ENCODE peak calls at places on chromosomes 4 and X, in seven cellular contexts. U is lower lobe of right lung, Y is heart left ventricle, O is thoracic aorta, X is colonic mucosa, G is ovary, Z is cardiac muscle cell. D is an unnamed sample.

GRCh38 chrX:140510895-140511295 is 6.0 kb upstream of the SOX3 start:
- DNase-seq in Z (no peak), X (no peak), U (no peak), G (no peak), Y (no peak), O (no peak), D (no peak)

GRCh38 chrX:112832481-112833095 is 8.0 kb downstream of the AMOT start:
- DNase-seq in Y (no peak), U (peak; percentile 65), X (peak; percentile 72), Z (peak; percentile 41), G (no peak), O (no peak), D (peak; percentile 82)

GRCh38 chr4:7332216-7333023 is 102.3 kb downstream of the PSAPL1 start:
- DNase-seq in X (no peak), Y (peak; percentile 63), O (no peak), Z (no peak), G (peak; percentile 78), U (peak; percentile 25), D (peak; percentile 39)

GRCh38 chr4:1553365-1553764 is 130.7 kb downstream of the FAM53A start:
- DNase-seq in O (no peak), Z (no peak), X (no peak), G (no peak), U (no peak), Y (no peak), D (no peak)

GRCh38 chr4:107512549-107512948 is 207.5 kb downstream of the PAPSS1 start:
- DNase-seq in G (no peak), Y (no peak), Z (no peak), O (no peak), X (no peak), U (no peak), D (no peak)

GRCh38 chrX:120791013-120791643 is 84.5 kb downstream of the CT47B1 start:
- DNase-seq in X (peak; percentile 18), O (peak; percentile 13), Y (peak; percentile 72), G (peak; percentile 70), U (no peak), Z (no peak), D (peak; percentile 17)

GRCh38 chrX:123108513-123109427 is 75.3 kb upstream of the GRIA3 start:
- DNase-seq in X (no peak), O (no peak), Z (no peak), Y (no peak), U (no peak), G (no peak), D (no peak)

GRCh38 chr4:17276821-17277220 is 235.1 kb downstream of the QDPR start:
- DNase-seq in Z (no peak), X (peak; percentile 16), G (peak; percentile 37), Y (peak; percentile 48), O (no peak), U (no peak), D (peak; percentile 10)

GRCh38 chrX:24619647-24620046 is 27.5 kb downstream of the PCYT1B start:
- DNase-seq in Y (no peak), Z (peak; percentile 74), X (no peak), O (no peak), U (no peak), G (peak; percentile 50), D (peak; percentile 38)

GRCh38 chr4:83629945-83630684 is 94.2 kb downstream of the GPAT3 start:
- DNase-seq in U (peak; percentile 55), Y (peak; percentile 46), X (peak; percentile 88), O (no peak), Z (no peak), G (no peak), D (peak; percentile 17)

GRCh38 chr4:80307183-80307735 is 28.3 kb upstream of the CFAP299 start:
- DNase-seq in U (no peak), G (no peak), O (no peak), X (no peak), Y (no peak), Z (peak; percentile 43), D (no peak)

GRCh38 chr4:96352051-96352517 is 512.2 kb downstream of the PDHA2 start:
- DNase-seq in U (no peak), X (peak; percentile 23), Y (no peak), O (no peak), G (no peak), Z (peak; percentile 36), D (peak; percentile 4)

GRCh38 chr4:40682298-40683101 is 52.8 kb upstream of the RBM47 start:
- DNase-seq in Z (no peak), X (no peak), G (no peak), U (no peak), O (no peak), Y (no peak), D (no peak)

GRCh38 chr4:166174717-166175510 is 301.9 kb downstream of the TLL1 start:
- DNase-seq in O (no peak), Z (no peak), Y (no peak), X (no peak), G (no peak), U (no peak), D (no peak)

GRCh38 chr4:16772366-16772850 is 126.0 kb downstream of the LDB2 start:
- DNase-seq in U (no peak), O (no peak), Y (no peak), G (no peak), X (no peak), Z (no peak), D (no peak)

GRCh38 chr4:147530723-147531122 is 49.8 kb downstream of the EDNRA start:
- DNase-seq in G (no peak), X (no peak), Z (no peak), U (no peak), Y (no peak), O (no peak), D (no peak)

GRCh38 chr4:105022811-105023667 is 123.6 kb upstream of the TET2 start:
- DNase-seq in Y (no peak), G (no peak), O (no peak), X (no peak), Z (no peak), U (peak; percentile 62), D (no peak)

GRCh38 chr4:25984796-25985195 is 70.8 kb downstream of the SMIM20 start:
- DNase-seq in U (no peak), X (no peak), G (no peak), O (no peak), Y (no peak), Z (no peak), D (no peak)

GRCh38 chr4:633406-633805 is 8.0 kb downstream of the PDE6B start:
- DNase-seq in G (no peak), Y (no peak), U (peak; percentile 25), O (no peak), X (no peak), Z (no peak), D (no peak)

GRCh38 chrX:6313356-6313755 is 84.7 kb upstream of the NLGN4X start:
- DNase-seq in O (no peak), Y (no peak), Z (no peak), U (no peak), G (no peak), X (no peak), D (no peak)

GRCh38 chr4:4358093-4358840 is 28.6 kb upstream of the NSG1 start:
- DNase-seq in Z (no peak), Y (no peak), X (no peak), U (no peak), O (no peak), G (no peak), D (no peak)

GRCh38 chrX:29530520-29530919 is 684.8 kb upstream of the MAGEB2 start:
- DNase-seq in O (no peak), Z (no peak), Y (no peak), U (no peak), X (no peak), G (no peak), D (no peak)

DNA sequence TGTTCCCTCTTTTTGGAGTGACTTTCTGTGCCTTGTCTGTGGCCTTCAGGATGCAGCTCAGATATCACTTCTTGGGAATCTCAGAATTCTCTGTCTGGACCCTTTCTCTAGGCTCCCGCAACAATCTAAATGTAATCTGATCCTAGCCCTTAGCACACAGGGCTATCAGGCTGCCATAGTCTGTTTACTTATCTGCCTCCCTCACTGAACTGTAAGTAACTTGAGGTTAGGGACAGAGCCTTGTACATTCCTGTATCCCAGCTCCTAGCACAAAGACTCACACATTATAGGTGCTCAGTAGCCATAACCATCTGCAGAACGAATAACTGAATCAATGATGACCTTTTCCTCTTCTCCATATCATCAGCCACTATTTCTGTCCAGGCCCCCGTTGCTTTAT is 69.5 kb downstream of the RTL9 start:
- DNase-seq in O (no peak), G (no peak), Y (no peak), Z (no peak), U (no peak), X (no peak), D (no peak)
- H3K36me3 ChIP-seq in O (no peaks in the 10 kb centered on the region), G (no peaks in the 10 kb centered on the region), Y (no peaks in the 10 kb centered on the region), Z (no peaks in the 10 kb centered on the region), U (no peaks in the 10 kb centered on the region), X (no peaks in the 10 kb centered on the region), D (no peaks in the 10 kb centered on the region)

GRCh38 chr4:94650129-94650495 is 107.6 kb upstream of the BMPR1B start:
- DNase-seq in X (no peak), Z (no peak), O (no peak), Y (no peak), U (no peak), G (no peak), D (no peak)
- H3K4me1 ChIP-seq in X (no peaks in the 10 kb centered on the region), Z (peaks cover 34% of the 10 kb centered on the region), O (peaks cover 9% of the 10 kb centered on the region), Y (peaks cover 28% of the 10 kb centered on the region), U (no peaks in the 10 kb centered on the region), G (no peaks in the 10 kb centered on the region), D (no peaks in the 10 kb centered on the region)

DNA sequence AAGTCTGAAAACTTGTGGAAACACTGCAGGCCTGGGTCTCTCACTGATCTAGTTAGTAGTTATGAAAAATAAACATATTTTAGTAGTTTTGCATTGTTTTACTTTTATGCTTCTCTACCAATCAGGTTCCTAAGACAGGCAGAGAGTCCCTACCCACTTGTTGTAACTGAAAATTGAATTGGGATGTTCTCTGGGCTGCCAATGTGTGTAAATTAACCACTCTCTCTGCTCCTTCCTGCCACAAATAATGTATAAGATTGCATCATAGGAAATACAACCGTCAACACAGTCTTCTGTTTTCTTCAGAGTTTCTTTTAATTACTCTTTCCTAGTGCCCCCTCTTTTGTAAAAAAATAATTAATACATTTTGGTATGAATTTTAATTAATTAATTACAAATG is 677.3 kb downstream of the FSTL5 start:
- DNase-seq in O (no peak), Y (no peak), X (no peak), Z (no peak), G (no peak), U (no peak), D (no peak)
- H3K27ac ChIP-seq in O (no peak overlapping the region), Y (no peak overlapping the region), X (no peak overlapping the region), Z (no peak overlapping the region), G (no peak overlapping the region), U (no peak overlapping the region), D (no peak overlapping the region)

GRCh38 chr4:67634741-67635140 is 66.2 kb downstream of the UBA6 start:
- DNase-seq in X (no peak), Y (no peak), O (no peak), U (no peak), Z (no peak), G (no peak), D (no peak)
- H3K36me3 ChIP-seq in X (peaks cover 10% of the 10 kb centered on the region), Y (peaks cover 75% of the 10 kb centered on the region), O (peaks cover 21% of the 10 kb centered on the region), U (peaks cover 48% of the 10 kb centered on the region), Z (peaks cover 55% of the 10 kb centered on the region), G (no peaks in the 10 kb centered on the region), D (peaks cover 11% of the 10 kb centered on the region)

DNA sequence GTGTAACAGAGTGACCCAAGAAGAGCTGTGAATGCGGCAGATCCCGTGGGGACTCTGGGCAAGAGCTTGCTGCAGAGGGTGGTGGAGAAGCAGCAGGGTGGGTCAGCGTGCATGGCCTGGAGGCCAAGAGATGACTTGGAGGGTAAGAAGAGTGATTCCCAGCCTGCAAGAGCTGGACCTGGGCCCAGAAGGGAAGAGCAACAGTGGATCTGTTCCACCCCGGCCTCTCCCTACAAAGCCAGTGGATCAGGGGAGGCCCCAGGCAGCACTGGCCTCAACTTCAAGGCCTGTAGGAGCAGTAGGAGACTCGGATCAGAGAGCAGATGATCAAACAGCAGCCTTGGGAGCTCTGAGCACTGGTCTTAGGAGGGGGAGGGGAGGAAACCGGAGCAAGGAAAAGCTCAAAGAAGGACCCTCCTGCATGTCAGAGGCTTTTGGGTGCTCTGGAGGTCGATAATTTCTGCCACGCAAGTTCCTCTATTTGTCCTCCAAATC is 7.6 kb downstream of the L1CAM start:
- DNase-seq in X (no peak), G (no peak), Y (no peak), U (no peak), Z (no peak), O (no peak), D (no peak)
- H3K4me1 ChIP-seq in X (no peaks in the 10 kb centered on the region), G (no peaks in the 10 kb centered on the region), Y (no peaks in the 10 kb centered on the region), U (no peaks in the 10 kb centered on the region), Z (no peaks in the 10 kb centered on the region), O (no peaks in the 10 kb centered on the region), D (no peaks in the 10 kb centered on the region)

D was measured in thyroid gland.